ENCODE peak calls at places on chromosome 15, in five cellular contexts. One of them, this sample, is unnamed.
A peak's percentile ranks its signal among the peaks of the same experiment; 100 is the strongest.

GRCh38 chr15:99347609-99348008 is 96.3 kb downstream of the LRRC28 start:
- DNase-seq in Caco-2: no peak
- DNase-seq in mammary epithelial cell: no peak
- DNase-seq in SK-N-SH: no peak
- DNase-seq in heart left ventricle: no peak
- DNase-seq in this sample: no peak

GRCh38 chr15:63514533-63514943 is 10.1 kb downstream of the USP3 start:
- DNase-seq in heart left ventricle: no peak
- DNase-seq in SK-N-SH: no peak
- DNase-seq in Caco-2: no peak
- DNase-seq in mammary epithelial cell: peak; percentile 79
- DNase-seq in this sample: no peak

GRCh38 chr15:35958021-35958420 is 412.1 kb upstream of the DPH6 start:
- DNase-seq in mammary epithelial cell: peak; percentile 1
- DNase-seq in SK-N-SH: peak; percentile 22
- DNase-seq in Caco-2: no peak
- DNase-seq in heart left ventricle: no peak
- DNase-seq in this sample: no peak

GRCh38 chr15:98906712-98907083 is 100.9 kb downstream of the PGPEP1L start:
- DNase-seq in heart left ventricle: peak; percentile 55
- DNase-seq in SK-N-SH: no peak
- DNase-seq in Caco-2: no peak
- DNase-seq in mammary epithelial cell: peak; percentile 79
- DNase-seq in this sample: no peak

GRCh38 chr15:66269326-66270090 is 16.0 kb upstream of the MEGF11 start:
- DNase-seq in mammary epithelial cell: peak; percentile 66
- DNase-seq in heart left ventricle: no peak
- DNase-seq in Caco-2: peak; percentile 73
- DNase-seq in SK-N-SH: no peak
- DNase-seq in this sample: no peak

GRCh38 chr15:71425388-71425787 is 310.1 kb downstream of the THSD4 start:
- DNase-seq in mammary epithelial cell: no peak
- DNase-seq in heart left ventricle: no peak
- DNase-seq in Caco-2: no peak
- DNase-seq in SK-N-SH: no peak
- DNase-seq in this sample: no peak

GRCh38 chr15:98799461-98799971 is 151.2 kb downstream of the IGF1R start:
- DNase-seq in SK-N-SH: no peak
- DNase-seq in heart left ventricle: no peak
- DNase-seq in Caco-2: peak; percentile 46
- DNase-seq in mammary epithelial cell: peak; percentile 22
- DNase-seq in this sample: no peak

GRCh38 chr15:60695713-60696522 is 217.0 kb upstream of the ICE2 start:
- DNase-seq in heart left ventricle: no peak
- DNase-seq in Caco-2: no peak
- DNase-seq in SK-N-SH: no peak
- DNase-seq in mammary epithelial cell: no peak
- DNase-seq in this sample: no peak

GRCh38 chr15:82646250-82647044 is 716 bp downstream of the CPEB1 start:
- DNase-seq in mammary epithelial cell: no peak
- DNase-seq in Caco-2: no peak
- DNase-seq in heart left ventricle: no peak
- DNase-seq in SK-N-SH: no peak
- DNase-seq in this sample: no peak

GRCh38 chr15:33089878-33090757 is 104.4 kb downstream of the FMN1 start:
- DNase-seq in Caco-2: no peak
- DNase-seq in heart left ventricle: no peak
- DNase-seq in mammary epithelial cell: peak; percentile 79
- DNase-seq in SK-N-SH: no peak
- DNase-seq in this sample: no peak

GRCh38 chr15:69794643-69795461 is 302.9 kb downstream of the TLE3 start:
- DNase-seq in SK-N-SH: no peak
- DNase-seq in mammary epithelial cell: peak; percentile 53
- DNase-seq in heart left ventricle: no peak
- DNase-seq in Caco-2: no peak
- DNase-seq in this sample: no peak

GRCh38 chr15:99143230-99143629 is 38.4 kb downstream of the SYNM start:
- DNase-seq in heart left ventricle: no peak
- DNase-seq in Caco-2: no peak
- DNase-seq in SK-N-SH: no peak
- DNase-seq in mammary epithelial cell: no peak
- DNase-seq in this sample: no peak

DNA sequence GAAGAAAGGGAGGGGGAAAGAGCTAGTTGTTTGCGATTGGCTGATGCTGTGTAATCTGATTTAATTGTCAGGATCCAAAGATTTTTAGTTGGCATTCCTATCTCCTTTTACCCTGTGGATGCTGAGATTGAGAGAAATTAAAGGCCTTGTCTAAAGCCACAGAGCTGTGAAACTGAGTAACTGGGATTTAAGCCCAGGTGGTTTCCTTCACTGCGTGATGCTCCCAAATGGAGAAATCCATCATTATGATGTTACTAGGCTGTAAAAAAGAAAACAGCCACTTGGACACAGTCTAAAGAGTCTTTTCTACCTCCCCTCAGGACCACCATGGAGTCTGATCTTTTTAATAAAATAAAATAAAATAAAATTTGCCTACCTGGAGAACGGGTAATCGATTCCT is 883.0 kb upstream of the NR2F2 start:
- DNase-seq in SK-N-SH: no peak
- DNase-seq in mammary epithelial cell: no peak
- DNase-seq in Caco-2: no peak
- DNase-seq in heart left ventricle: no peak
- DNase-seq in this sample: no peak
- H3K4me3 ChIP-seq in SK-N-SH: no peak overlapping the region
- H3K4me3 ChIP-seq in mammary epithelial cell: no peak overlapping the region
- H3K4me3 ChIP-seq in Caco-2: no peak overlapping the region
- H3K4me3 ChIP-seq in heart left ventricle: no peak overlapping the region
- H3K4me3 ChIP-seq in this sample: no peak overlapping the region

GRCh38 chr15:75171408-75171807 is 30.3 kb upstream of the C15orf39 start:
- DNase-seq in heart left ventricle: no peak
- DNase-seq in SK-N-SH: no peak
- DNase-seq in mammary epithelial cell: peak; percentile 91
- DNase-seq in Caco-2: no peak
- DNase-seq in this sample: no peak
- H3K4me1 ChIP-seq in heart left ventricle: no peaks in the 10 kb centered on the region
- H3K4me1 ChIP-seq in SK-N-SH: peaks cover 22% of the 10 kb centered on the region
- H3K4me1 ChIP-seq in mammary epithelial cell: peaks cover 65% of the 10 kb centered on the region
- H3K4me1 ChIP-seq in Caco-2: peaks cover 9% of the 10 kb centered on the region
- H3K4me1 ChIP-seq in this sample: no peaks in the 10 kb centered on the region

GRCh38 chr15:56731571-56731970 is 1.7 kb downstream of the ZNF280D start:
- DNase-seq in mammary epithelial cell: no peak
- DNase-seq in heart left ventricle: no peak
- DNase-seq in SK-N-SH: no peak
- DNase-seq in Caco-2: no peak
- DNase-seq in this sample: no peak
- H3K4me3 ChIP-seq in mammary epithelial cell: no peak overlapping the region
- H3K4me3 ChIP-seq in heart left ventricle: peak overlapping the region; percentile 88
- H3K4me3 ChIP-seq in SK-N-SH: peak overlapping the region; percentile 69
- H3K4me3 ChIP-seq in Caco-2: peak overlapping the region; percentile 76
- H3K4me3 ChIP-seq in this sample: no peak overlapping the region

GRCh38 chr15:58026552-58026951 is 39.0 kb downstream of the ALDH1A2 start:
- DNase-seq in Caco-2: no peak
- DNase-seq in heart left ventricle: no peak
- DNase-seq in SK-N-SH: no peak
- DNase-seq in mammary epithelial cell: no peak
- DNase-seq in this sample: no peak
- H3K4me1 ChIP-seq in Caco-2: no peaks in the 10 kb centered on the region
- H3K4me1 ChIP-seq in heart left ventricle: no peaks in the 10 kb centered on the region
- H3K4me1 ChIP-seq in SK-N-SH: no peaks in the 10 kb centered on the region
- H3K4me1 ChIP-seq in mammary epithelial cell: no peaks in the 10 kb centered on the region
- H3K4me1 ChIP-seq in this sample: no peaks in the 10 kb centered on the region

GRCh38 chr15:89019436-89019835 is 68.8 kb upstream of the ABHD2 start:
- DNase-seq in mammary epithelial cell: no peak
- DNase-seq in SK-N-SH: no peak
- DNase-seq in heart left ventricle: no peak
- DNase-seq in Caco-2: no peak
- DNase-seq in this sample: no peak

GRCh38 chr15:89018235-89018634 is 70.0 kb upstream of the ABHD2 start:
- DNase-seq in SK-N-SH: no peak
- DNase-seq in Caco-2: no peak
- DNase-seq in mammary epithelial cell: no peak
- DNase-seq in heart left ventricle: peak; percentile 77
- DNase-seq in this sample: no peak

GRCh38 chr15:89016549-89017041 is 71.7 kb upstream of the ABHD2 start:
- DNase-seq in mammary epithelial cell: peak; percentile 82
- DNase-seq in SK-N-SH: no peak
- DNase-seq in heart left ventricle: no peak
- DNase-seq in Caco-2: no peak
- DNase-seq in this sample: no peak

GRCh38 chr15:89015412-89016097 is 72.7 kb upstream of the ABHD2 start:
- DNase-seq in heart left ventricle: no peak
- DNase-seq in SK-N-SH: no peak
- DNase-seq in mammary epithelial cell: no peak
- DNase-seq in Caco-2: no peak
- DNase-seq in this sample: no peak

DNA sequence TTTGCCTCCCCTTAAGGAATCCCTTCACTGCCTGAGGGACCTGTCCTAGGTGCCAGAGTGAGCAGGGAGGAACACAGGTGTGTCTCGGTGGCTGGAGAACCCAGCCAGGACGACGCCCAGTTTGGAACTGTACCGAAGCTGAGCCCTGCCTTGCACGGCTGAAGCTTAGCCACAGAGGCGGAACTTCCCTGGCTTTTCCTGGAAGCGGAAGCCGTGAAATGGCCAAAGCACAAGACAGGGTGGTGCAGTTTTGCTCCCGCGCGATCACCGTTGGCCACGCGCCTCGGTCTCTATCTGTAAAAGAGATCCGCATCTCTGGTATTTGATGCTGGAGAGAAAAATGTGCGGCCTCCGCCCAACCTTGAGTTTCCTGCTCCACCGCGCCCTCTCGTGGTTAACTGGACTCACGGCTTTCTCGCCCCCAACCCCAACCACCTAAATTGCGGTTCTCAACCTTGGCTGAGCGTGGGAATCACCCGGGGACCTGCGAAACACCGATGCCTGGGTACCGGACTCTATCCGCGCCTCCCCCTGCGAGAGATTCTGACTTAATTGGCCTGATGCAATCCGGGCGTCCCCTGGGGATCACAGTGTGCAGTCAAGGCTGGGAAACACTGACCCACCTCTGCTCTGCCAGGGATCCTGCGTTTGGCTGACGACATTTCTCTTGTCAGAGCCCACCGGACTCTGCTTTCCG is 70.7 kb upstream of the ABHD2 start:
- DNase-seq in Caco-2: peak; percentile 88
- DNase-seq in SK-N-SH: peak; percentile 84
- DNase-seq in heart left ventricle: peak; percentile 79
- DNase-seq in mammary epithelial cell: peak; percentile 66
- DNase-seq in this sample: peak; percentile 86
- H3K4me3 ChIP-seq in Caco-2: peak overlapping the region; percentile 43
- H3K4me3 ChIP-seq in SK-N-SH: peak overlapping the region; percentile 57
- H3K4me3 ChIP-seq in heart left ventricle: no peak overlapping the region
- H3K4me3 ChIP-seq in mammary epithelial cell: peak overlapping the region; percentile 43
- H3K4me3 ChIP-seq in this sample: no peak overlapping the region

DNA sequence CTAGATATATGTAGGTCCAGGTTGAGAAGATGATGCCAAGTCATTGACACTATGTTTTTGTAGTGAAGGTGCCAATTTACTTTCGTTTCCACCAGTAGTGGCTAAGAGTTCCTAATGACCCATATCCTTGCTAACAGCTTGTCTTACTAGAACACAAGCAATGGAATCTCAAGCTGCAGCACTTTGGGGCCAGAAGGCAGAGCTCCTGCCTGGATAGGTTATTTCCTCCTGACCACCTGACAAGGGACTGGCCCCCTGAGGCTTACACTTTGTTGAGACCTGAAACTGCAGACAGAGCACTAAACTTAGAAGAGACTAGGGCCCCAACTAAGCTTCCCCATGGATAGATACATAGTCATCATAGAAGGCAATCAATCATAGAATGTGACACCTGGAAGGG is 11.7 kb downstream of the ONECUT1 start:
- DNase-seq in mammary epithelial cell: no peak
- DNase-seq in Caco-2: no peak
- DNase-seq in heart left ventricle: no peak
- DNase-seq in SK-N-SH: no peak
- DNase-seq in this sample: no peak
- H3K4me1 ChIP-seq in mammary epithelial cell: no peaks in the 10 kb centered on the region
- H3K4me1 ChIP-seq in Caco-2: no peaks in the 10 kb centered on the region
- H3K4me1 ChIP-seq in heart left ventricle: peaks cover 3% of the 10 kb centered on the region
- H3K4me1 ChIP-seq in SK-N-SH: no peaks in the 10 kb centered on the region
- H3K4me1 ChIP-seq in this sample: peaks cover 3% of the 10 kb centered on the region

GRCh38 chr15:96311639-96312038 is 18.9 kb upstream of the NR2F2 start:
- DNase-seq in heart left ventricle: no peak
- DNase-seq in mammary epithelial cell: no peak
- DNase-seq in Caco-2: no peak
- DNase-seq in SK-N-SH: no peak
- DNase-seq in this sample: no peak
- H3K4me3 ChIP-seq in heart left ventricle: no peak overlapping the region
- H3K4me3 ChIP-seq in mammary epithelial cell: no peak overlapping the region
- H3K4me3 ChIP-seq in Caco-2: no peak overlapping the region
- H3K4me3 ChIP-seq in SK-N-SH: no peak overlapping the region
- H3K4me3 ChIP-seq in this sample: no peak overlapping the region

DNA sequence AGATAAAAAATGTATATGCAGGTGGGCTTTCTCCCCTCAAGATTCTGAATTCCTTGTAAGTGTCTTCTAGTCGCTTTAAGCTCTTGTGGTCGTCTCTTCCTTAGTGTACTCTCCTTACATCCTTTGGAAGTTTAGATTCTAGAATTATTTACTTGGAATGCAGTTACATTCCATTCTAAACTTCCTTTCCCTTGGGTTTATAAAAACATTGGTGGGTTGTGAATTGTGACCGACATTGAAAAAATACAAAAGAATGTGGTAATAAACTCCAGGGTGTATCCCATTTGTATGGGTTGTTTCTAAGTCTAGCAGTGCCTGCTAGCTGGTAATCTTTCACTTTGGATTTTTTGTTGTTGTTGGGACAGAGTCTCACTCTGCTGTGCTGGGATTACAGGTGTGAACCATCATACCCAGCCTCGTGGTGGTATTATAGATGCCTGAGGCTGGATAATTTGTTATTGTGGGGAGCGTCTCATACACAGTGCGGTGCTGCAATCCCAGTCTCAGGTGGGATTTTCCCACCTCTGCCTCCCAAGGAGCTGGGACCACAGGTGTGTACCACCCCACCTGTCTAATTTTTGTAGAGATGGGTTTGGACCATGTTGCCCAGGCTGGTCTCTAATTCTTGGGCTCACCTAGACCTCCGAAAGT is 9.1 kb downstream of the CHD2 start:
- DNase-seq in heart left ventricle: no peak
- DNase-seq in mammary epithelial cell: peak; percentile 26
- DNase-seq in Caco-2: no peak
- DNase-seq in SK-N-SH: no peak
- DNase-seq in this sample: no peak
- H3K4me1 ChIP-seq in heart left ventricle: peaks cover 55% of the 10 kb centered on the region
- H3K4me1 ChIP-seq in mammary epithelial cell: peaks cover 49% of the 10 kb centered on the region
- H3K4me1 ChIP-seq in Caco-2: peaks cover 88% of the 10 kb centered on the region
- H3K4me1 ChIP-seq in SK-N-SH: peaks cover 43% of the 10 kb centered on the region
- H3K4me1 ChIP-seq in this sample: peaks cover 3% of the 10 kb centered on the region

This sample was measured in iPS DF 6.9.